ENCODE peak calls at places on chromosomes 6 and 20, in eight cellular contexts. J is HT1080; F is iPS-NIHi11; S is suprapubic skin; N is stimulated activated CD8-positive, alpha-beta memory T cell treated with anti-CD3 and anti-CD28 coated beads, Interleukin-7, amount 100 ng/mL, for 1 hour; Z is H9; Q is Karpas-422; I is fibroblast of the aortic adventitia. P is an unnamed sample.

GRCh38 chr20:14889503-14890125 is 552.2 kb upstream of the FLRT3 start:
- DNase-seq in J (no peak), Q (no peak), N (no peak), S (no peak), I (no peak), F (no peak), Z (no peak), P (no peak)

GRCh38 chr6:75934643-75935472 is 137.6 kb downstream of the IMPG1 start:
- DNase-seq in J (peak), Z (peak), Q (peak), I (peak), S (no peak), N (no peak), F (peak), P (peak)

GRCh38 chr20:50394569-50394968 is 115.6 kb upstream of the PTPN1 start:
- DNase-seq in Z (no peak), F (no peak), N (no peak), S (no peak), I (no peak), J (no peak), Q (peak), P (no peak)

GRCh38 chr6:74319292-74319691 is 623.3 kb downstream of the CD109 start:
- DNase-seq in J (no peak), Q (no peak), N (no peak), S (no peak), I (no peak), Z (no peak), F (peak), P (no peak)

GRCh38 chr6:37134622-37135191 is 35.2 kb upstream of the PIM1 start:
- DNase-seq in I (peak), N (no peak), Q (no peak), F (peak), J (peak), Z (no peak), S (peak), P (no peak)

GRCh38 chr6:34560366-34561226 is 4.5 kb upstream of the SPDEF start:
- DNase-seq in Z (no peak), I (peak), N (no peak), J (peak), S (no peak), F (no peak), Q (no peak), P (no peak)

GRCh38 chr6:106155219-106155830 is 69.2 kb downstream of the PRDM1 start:
- DNase-seq in N (no peak), S (no peak), Z (no peak), I (peak), J (no peak), Q (no peak), F (no peak), P (no peak)

GRCh38 chr6:133965817-133966360 is 12.9 kb downstream of the TBPL1 start:
- DNase-seq in F (no peak), J (no peak), Z (no peak), S (no peak), N (no peak), Q (no peak), I (no peak), P (no peak)

GRCh38 chr6:14728396-14729024 is 517.4 kb upstream of the JARID2 start:
- DNase-seq in F (no peak), I (peak), N (no peak), Z (no peak), Q (no peak), S (peak), J (peak), P (no peak)

GRCh38 chr6:29845405-29846006 is 17.9 kb downstream of the HLA-G start:
- DNase-seq in Q (no peak), J (peak), Z (no peak), F (no peak), N (no peak), S (no peak), I (no peak), P (no peak)

GRCh38 chr6:64683682-64684081 is 1023.3 kb downstream of the EYS start:
- DNase-seq in S (no peak), I (no peak), J (peak), Z (peak), Q (no peak), F (peak), N (no peak), P (no peak)

GRCh38 chr20:35048739-35049138 is 43.9 kb downstream of the TRPC4AP start:
- DNase-seq in Q (no peak), J (no peak), I (no peak), N (no peak), S (no peak), Z (no peak), F (no peak), P (no peak)

GRCh38 chr6:26216886-26217713 is 129.9 kb downstream of the HFE start:
- DNase-seq in Q (peak), S (peak), I (peak), Z (peak), F (no peak), J (no peak), N (no peak), P (peak)

GRCh38 chr6:28982476-28983266 is 22.4 kb downstream of the ZNF311 start:
- DNase-seq in N (no peak), Q (peak), F (peak), S (no peak), I (peak), Z (no peak), J (peak), P (no peak)

GRCh38 chr6:135583256-135583758 is 85.8 kb upstream of the AHI1 start:
- DNase-seq in S (no peak), Z (no peak), Q (no peak), I (peak), F (no peak), N (no peak), J (peak), P (no peak)

GRCh38 chr6:158654960-158655485 is 5.2 kb downstream of the SYTL3 start:
- DNase-seq in Z (no peak), Q (no peak), F (no peak), I (peak), S (peak), N (no peak), J (peak), P (no peak)

GRCh38 chr6:142377112-142377848 is 75.5 kb downstream of the ADGRG6 start:
- DNase-seq in I (no peak), Z (peak), S (no peak), Q (no peak), J (no peak), F (peak), N (no peak), P (no peak)

GRCh38 chr6:3869632-3870527 is 20.7 kb downstream of the FAM50B start:
- DNase-seq in N (no peak), Z (no peak), F (no peak), Q (no peak), J (no peak), S (no peak), I (no peak), P (no peak)

GRCh38 chr6:87483929-87484328 is 11.2 kb downstream of the SLC35A1 start:
- DNase-seq in J (peak), F (peak), Z (peak), N (no peak), I (no peak), Q (peak), S (no peak), P (no peak)

GRCh38 chr20:57808266-57808866 is 98.6 kb upstream of the PMEPA1 start:
- DNase-seq in I (no peak), J (no peak), Q (no peak), N (no peak), F (no peak), Z (no peak), S (no peak), P (no peak)

P was measured in B cell.